ENCODE peak calls at places on chromosomes 2 and 18, in seven cellular contexts. C, H, U, R, F, O and V are unnamed samples.

GRCh38 chr2:9779572-9780264 is 63.6 kb upstream of the TAF1B start:
- DNase-seq in U (peak; percentile 41), C (peak; percentile 42), R (no peak), F (no peak), O (no peak), H (no peak), V (no peak)

GRCh38 chr2:129699781-129700573 is 279.5 kb upstream of the RAB6C start:
- DNase-seq in F (no peak), R (no peak), H (no peak), O (no peak), C (no peak), U (no peak), V (no peak)

GRCh38 chr2:86482034-86482433 is 40.9 kb downstream of the KDM3A start:
- DNase-seq in O (no peak), H (no peak), C (no peak), F (no peak), U (no peak), R (no peak), V (no peak)

GRCh38 chr2:75548036-75548573 is 12.6 kb downstream of the EVA1A start:
- DNase-seq in U (peak; percentile 2), R (no peak), O (no peak), C (no peak), F (no peak), H (no peak), V (peak; percentile 48)

GRCh38 chr2:145654156-145654555 is 1134.2 kb upstream of the ZEB2 start:
- DNase-seq in O (no peak), R (no peak), U (no peak), C (no peak), F (no peak), H (no peak), V (no peak)

GRCh38 chr2:234960091-234961088 is 8.6 kb downstream of the SH3BP4 start:
- DNase-seq in R (no peak), O (no peak), F (no peak), H (no peak), C (no peak), U (no peak), V (peak; percentile 66)

GRCh38 chr2:83686863-83687262 is 772.2 kb downstream of the SUCLG1 start:
- DNase-seq in R (no peak), H (no peak), F (no peak), U (no peak), C (no peak), O (peak; percentile 70), V (no peak)

GRCh38 chr2:70935468-70936164 is at the start of gene ATP6V1B1:
- DNase-seq in R (no peak), F (no peak), O (no peak), C (no peak), H (peak; percentile 71), U (no peak), V (no peak)

GRCh38 chr2:216474925-216475670 is 23.5 kb upstream of the RPL37A start:
- DNase-seq in O (no peak), F (no peak), C (no peak), U (no peak), H (no peak), R (no peak), V (no peak)

GRCh38 chr18:63206433-63207153 is 113.0 kb downstream of the BCL2 start:
- DNase-seq in C (no peak), H (no peak), F (no peak), U (no peak), R (no peak), O (no peak), V (no peak)

GRCh38 chr2:211093743-211094303 is 537.4 kb downstream of the CPS1 start:
- DNase-seq in O (no peak), R (no peak), H (peak; percentile 49), C (no peak), F (no peak), U (no peak), V (no peak)

GRCh38 chr2:88059979-88060906 is 4.7 kb upstream of the KRCC1 start:
- DNase-seq in F (peak; percentile 37), O (no peak), U (no peak), H (peak; percentile 62), C (no peak), R (peak; percentile 53), V (peak; percentile 70)

GRCh38 chr2:65869286-65869685 is 436.9 kb upstream of the SPRED2 start:
- DNase-seq in C (no peak), H (no peak), F (no peak), O (no peak), R (no peak), U (no peak), V (peak; percentile 20)

GRCh38 chr2:64779117-64779690 is 125.5 kb upstream of the SERTAD2 start:
- DNase-seq in O (peak; percentile 47), C (no peak), R (no peak), H (peak; percentile 34), U (no peak), F (peak; percentile 97), V (no peak)

GRCh38 chr2:167190053-167190452 is 301.8 kb downstream of the XIRP2 start:
- DNase-seq in C (no peak), U (no peak), O (no peak), R (no peak), H (no peak), F (peak; percentile 10), V (peak; percentile 20)

GRCh38 chr2:19272039-19272438 is 86.4 kb downstream of the OSR1 start:
- DNase-seq in C (no peak), F (no peak), O (no peak), R (no peak), U (no peak), H (no peak), V (no peak)